ENCODE peak calls at places on chromosomes 11 and 22, in six cellular contexts. One of them, this sample, is unnamed.

GRCh38 chr22:26553056-26553752 is 36.7 kb downstream of the TPST2 start:
- DNase-seq in tibial nerve: no peak
- DNase-seq in suprapubic skin: no peak
- DNase-seq in CD8-positive, alpha-beta memory T cell: no peak
- DNase-seq in psoas muscle: no peak
- DNase-seq in ovary: no peak
- DNase-seq in this sample: no peak

GRCh38 chr11:78256962-78257361 is 68.2 kb downstream of the USP35 start:
- DNase-seq in CD8-positive, alpha-beta memory T cell: no peak
- DNase-seq in tibial nerve: peak
- DNase-seq in suprapubic skin: peak
- DNase-seq in psoas muscle: peak
- DNase-seq in ovary: peak
- DNase-seq in this sample: no peak

GRCh38 chr11:7098235-7098832 is 9.5 kb downstream of the RBMXL2 start:
- DNase-seq in psoas muscle: no peak
- DNase-seq in CD8-positive, alpha-beta memory T cell: no peak
- DNase-seq in ovary: no peak
- DNase-seq in suprapubic skin: no peak
- DNase-seq in tibial nerve: no peak
- DNase-seq in this sample: peak

GRCh38 chr11:62217191-62217748 is 8.8 kb downstream of the SCGB2A1 start:
- DNase-seq in suprapubic skin: no peak
- DNase-seq in ovary: no peak
- DNase-seq in psoas muscle: no peak
- DNase-seq in tibial nerve: no peak
- DNase-seq in CD8-positive, alpha-beta memory T cell: no peak
- DNase-seq in this sample: no peak

GRCh38 chr11:47184711-47185304 is 1.4 kb downstream of the PACSIN3 start:
- DNase-seq in psoas muscle: peak
- DNase-seq in suprapubic skin: no peak
- DNase-seq in tibial nerve: no peak
- DNase-seq in ovary: no peak
- DNase-seq in CD8-positive, alpha-beta memory T cell: no peak
- DNase-seq in this sample: no peak

GRCh38 chr11:19352072-19352735 is 111.5 kb upstream of the E2F8 start:
- DNase-seq in tibial nerve: no peak
- DNase-seq in psoas muscle: no peak
- DNase-seq in ovary: no peak
- DNase-seq in suprapubic skin: no peak
- DNase-seq in CD8-positive, alpha-beta memory T cell: no peak
- DNase-seq in this sample: no peak

GRCh38 chr22:49494555-49494954 is 333.1 kb downstream of the BRD1 start:
- DNase-seq in CD8-positive, alpha-beta memory T cell: no peak
- DNase-seq in psoas muscle: no peak
- DNase-seq in ovary: no peak
- DNase-seq in tibial nerve: no peak
- DNase-seq in suprapubic skin: no peak
- DNase-seq in this sample: no peak

GRCh38 chr11:134532176-134532920 is 120.3 kb upstream of the B3GAT1 start:
- DNase-seq in tibial nerve: no peak
- DNase-seq in suprapubic skin: peak
- DNase-seq in psoas muscle: peak
- DNase-seq in CD8-positive, alpha-beta memory T cell: no peak
- DNase-seq in ovary: no peak
- DNase-seq in this sample: no peak

GRCh38 chr22:38572065-38572464 is 2.1 kb upstream of the DMC1 start:
- DNase-seq in ovary: peak
- DNase-seq in psoas muscle: no peak
- DNase-seq in tibial nerve: no peak
- DNase-seq in suprapubic skin: no peak
- DNase-seq in CD8-positive, alpha-beta memory T cell: no peak
- DNase-seq in this sample: no peak

GRCh38 chr22:50262460-50262911 is 1.0 kb upstream of the MAPK12 start:
- DNase-seq in ovary: no peak
- DNase-seq in suprapubic skin: no peak
- DNase-seq in CD8-positive, alpha-beta memory T cell: no peak
- DNase-seq in tibial nerve: no peak
- DNase-seq in psoas muscle: peak
- DNase-seq in this sample: no peak

GRCh38 chr22:29267858-29268510 is at the start of the genes EWSR1 and RHBDD3:
- DNase-seq in tibial nerve: peak
- DNase-seq in psoas muscle: peak
- DNase-seq in ovary: peak
- DNase-seq in CD8-positive, alpha-beta memory T cell: peak
- DNase-seq in suprapubic skin: peak
- DNase-seq in this sample: peak

GRCh38 chr22:49727881-49728563 is 99.7 kb downstream of the BRD1 start:
- DNase-seq in tibial nerve: peak
- DNase-seq in CD8-positive, alpha-beta memory T cell: no peak
- DNase-seq in suprapubic skin: no peak
- DNase-seq in psoas muscle: no peak
- DNase-seq in ovary: no peak
- DNase-seq in this sample: no peak

GRCh38 chr11:44597358-44598009 is 32.0 kb downstream of the CD82 start:
- DNase-seq in psoas muscle: no peak
- DNase-seq in tibial nerve: no peak
- DNase-seq in CD8-positive, alpha-beta memory T cell: no peak
- DNase-seq in suprapubic skin: no peak
- DNase-seq in ovary: no peak
- DNase-seq in this sample: no peak
- H3K4me3 ChIP-seq in psoas muscle: no peak
- H3K4me3 ChIP-seq in tibial nerve: no peak
- H3K4me3 ChIP-seq in CD8-positive, alpha-beta memory T cell: peak
- H3K4me3 ChIP-seq in suprapubic skin: no peak
- H3K4me3 ChIP-seq in ovary: no peak
- H3K4me3 ChIP-seq in this sample: no peak

DNA sequence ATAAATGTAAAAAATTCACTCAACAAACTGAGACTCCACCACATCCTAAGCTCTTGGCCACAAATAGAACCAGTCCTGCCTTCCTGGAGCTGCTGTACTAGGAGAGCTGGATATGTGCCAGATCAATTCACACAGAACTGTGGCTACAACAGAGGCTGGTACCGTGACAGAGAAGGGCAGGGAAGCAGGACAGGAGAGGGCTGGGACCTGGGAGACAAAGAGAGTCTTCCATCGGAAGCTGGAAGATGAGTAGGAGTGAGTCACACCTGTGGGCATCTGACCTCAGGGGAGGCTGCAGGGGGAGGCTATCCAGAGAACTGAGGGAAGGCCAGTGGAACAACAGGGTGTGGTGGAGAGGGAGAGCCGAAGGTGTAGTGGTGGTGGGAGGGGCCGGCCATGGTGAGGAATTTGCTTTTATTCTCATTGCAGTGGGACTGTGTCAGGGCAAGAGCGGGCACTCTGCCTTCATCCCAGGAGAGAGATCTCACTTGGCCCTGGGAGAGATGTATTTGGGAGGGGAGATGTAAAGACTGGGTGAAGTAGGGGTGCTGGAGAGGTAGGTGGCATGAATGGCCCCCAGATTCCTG is 1.9 kb upstream of the LTBP3 start:
- DNase-seq in CD8-positive, alpha-beta memory T cell: no peak
- DNase-seq in tibial nerve: no peak
- DNase-seq in psoas muscle: no peak
- DNase-seq in suprapubic skin: no peak
- DNase-seq in ovary: no peak
- DNase-seq in this sample: no peak
- H3K4me3 ChIP-seq in CD8-positive, alpha-beta memory T cell: no peak
- H3K4me3 ChIP-seq in tibial nerve: no peak
- H3K4me3 ChIP-seq in psoas muscle: no peak
- H3K4me3 ChIP-seq in suprapubic skin: no peak
- H3K4me3 ChIP-seq in ovary: no peak
- H3K4me3 ChIP-seq in this sample: no peak

GRCh38 chr22:27997538-27997937 is 78.5 kb upstream of the PITPNB start:
- DNase-seq in CD8-positive, alpha-beta memory T cell: no peak
- DNase-seq in ovary: no peak
- DNase-seq in suprapubic skin: peak
- DNase-seq in tibial nerve: no peak
- DNase-seq in psoas muscle: peak
- DNase-seq in this sample: no peak
- H3K4me3 ChIP-seq in CD8-positive, alpha-beta memory T cell: no peak
- H3K4me3 ChIP-seq in ovary: no peak
- H3K4me3 ChIP-seq in suprapubic skin: no peak
- H3K4me3 ChIP-seq in tibial nerve: no peak
- H3K4me3 ChIP-seq in psoas muscle: no peak
- H3K4me3 ChIP-seq in this sample: no peak

GRCh38 chr22:28000361-28000760 is 81.3 kb upstream of the PITPNB start:
- DNase-seq in psoas muscle: peak
- DNase-seq in ovary: no peak
- DNase-seq in tibial nerve: no peak
- DNase-seq in CD8-positive, alpha-beta memory T cell: no peak
- DNase-seq in suprapubic skin: no peak
- DNase-seq in this sample: no peak
- H3K4me3 ChIP-seq in psoas muscle: no peak
- H3K4me3 ChIP-seq in ovary: no peak
- H3K4me3 ChIP-seq in tibial nerve: no peak
- H3K4me3 ChIP-seq in CD8-positive, alpha-beta memory T cell: no peak
- H3K4me3 ChIP-seq in suprapubic skin: no peak
- H3K4me3 ChIP-seq in this sample: no peak

DNA sequence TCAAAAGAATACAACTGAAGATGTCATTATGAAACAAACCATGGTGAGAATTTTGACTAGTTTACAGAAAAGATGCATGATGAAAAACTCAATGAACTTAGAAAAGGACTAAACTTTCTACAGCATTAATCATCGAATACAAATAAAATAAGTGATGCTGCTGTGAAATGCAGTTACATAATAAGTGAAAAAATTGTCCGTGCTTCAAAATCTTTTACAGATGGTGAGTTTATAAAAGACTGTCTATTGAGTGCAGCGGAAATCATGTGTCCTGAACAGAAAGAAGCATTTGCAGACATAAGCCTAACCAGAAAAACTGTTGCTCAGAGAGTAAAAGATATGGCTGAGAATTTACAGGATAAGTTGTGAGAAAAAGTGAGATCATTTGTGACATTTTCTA is 33.8 kb downstream of the NEAT1 start:
- DNase-seq in psoas muscle: no peak
- DNase-seq in ovary: no peak
- DNase-seq in CD8-positive, alpha-beta memory T cell: no peak
- DNase-seq in tibial nerve: no peak
- DNase-seq in suprapubic skin: no peak
- DNase-seq in this sample: no peak
- H3K4me3 ChIP-seq in psoas muscle: peak
- H3K4me3 ChIP-seq in ovary: no peak
- H3K4me3 ChIP-seq in CD8-positive, alpha-beta memory T cell: no peak
- H3K4me3 ChIP-seq in tibial nerve: no peak
- H3K4me3 ChIP-seq in suprapubic skin: no peak
- H3K4me3 ChIP-seq in this sample: no peak

GRCh38 chr11:58905716-58906547 is 33.4 kb upstream of the GLYATL1 start:
- DNase-seq in ovary: no peak
- DNase-seq in tibial nerve: peak
- DNase-seq in CD8-positive, alpha-beta memory T cell: no peak
- DNase-seq in suprapubic skin: no peak
- DNase-seq in psoas muscle: peak
- DNase-seq in this sample: peak
- H3K4me3 ChIP-seq in ovary: no peak
- H3K4me3 ChIP-seq in tibial nerve: peak
- H3K4me3 ChIP-seq in CD8-positive, alpha-beta memory T cell: no peak
- H3K4me3 ChIP-seq in suprapubic skin: peak
- H3K4me3 ChIP-seq in psoas muscle: peak
- H3K4me3 ChIP-seq in this sample: peak

DNA sequence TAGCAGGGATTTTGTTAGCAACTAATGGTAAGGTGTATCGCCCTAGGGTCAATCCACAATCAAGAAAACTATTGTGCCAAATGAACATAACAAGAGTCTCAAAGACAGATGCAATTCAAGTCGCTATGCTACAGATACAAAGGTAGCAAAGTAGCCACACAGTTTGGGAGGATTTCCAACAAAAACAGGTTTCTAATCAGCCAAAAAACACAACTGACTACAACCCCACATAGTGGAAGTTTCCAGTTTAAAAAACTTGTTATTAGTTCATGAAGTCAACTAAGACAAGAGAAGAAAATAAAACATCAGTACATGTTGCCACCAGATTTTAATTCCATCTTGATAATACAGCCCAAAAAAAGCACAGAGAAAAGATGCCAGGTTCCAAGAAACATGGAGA is 38.0 kb downstream of the MYH9 start:
- DNase-seq in tibial nerve: no peak
- DNase-seq in CD8-positive, alpha-beta memory T cell: no peak
- DNase-seq in ovary: no peak
- DNase-seq in suprapubic skin: no peak
- DNase-seq in psoas muscle: no peak
- DNase-seq in this sample: no peak
- H3K4me3 ChIP-seq in tibial nerve: no peak
- H3K4me3 ChIP-seq in CD8-positive, alpha-beta memory T cell: no peak
- H3K4me3 ChIP-seq in ovary: no peak
- H3K4me3 ChIP-seq in suprapubic skin: no peak
- H3K4me3 ChIP-seq in psoas muscle: no peak
- H3K4me3 ChIP-seq in this sample: no peak

GRCh38 chr22:31626427-31627150 is 35.4 kb downstream of the PISD start:
- DNase-seq in psoas muscle: no peak
- DNase-seq in suprapubic skin: no peak
- DNase-seq in ovary: peak
- DNase-seq in CD8-positive, alpha-beta memory T cell: no peak
- DNase-seq in tibial nerve: no peak
- DNase-seq in this sample: no peak
- H3K4me3 ChIP-seq in psoas muscle: no peak
- H3K4me3 ChIP-seq in suprapubic skin: no peak
- H3K4me3 ChIP-seq in ovary: no peak
- H3K4me3 ChIP-seq in CD8-positive, alpha-beta memory T cell: no peak
- H3K4me3 ChIP-seq in tibial nerve: no peak
- H3K4me3 ChIP-seq in this sample: no peak